ENCODE peak calls at places on chromosomes 5 and 9, in four cellular contexts. H is HCT116, G is HepG2, X is vagina. W is an unnamed sample.

GRCh38 chr5:135466178-135467050 is 14.3 kb upstream of the TIFAB start:
- DNase-seq in H (peak; percentile 36), G (peak; percentile 40), X (no peak), W (peak; percentile 80)

GRCh38 chr9:14205463-14205862 is 108.5 kb downstream of the NFIB start:
- DNase-seq in H (no peak), G (no peak), X (no peak), W (no peak)

GRCh38 chr9:131704195-131704983 is 35.5 kb downstream of the RAPGEF1 start:
- DNase-seq in H (no peak), X (no peak), G (no peak), W (no peak)

GRCh38 chr9:132032584-132032945 is 47.1 kb downstream of the MED27 start:
- DNase-seq in X (no peak), H (no peak), G (no peak), W (no peak)

GRCh38 chr5:57103317-57103907 is 70.4 kb upstream of the GPBP1 start:
- DNase-seq in H (no peak), X (no peak), G (peak; percentile 55), W (no peak)

GRCh38 chr5:141208478-141208877 is at the start of gene PCDHB12:
- DNase-seq in G (peak; percentile 12), H (no peak), X (no peak), W (no peak)

GRCh38 chr9:87586731-87587355 is 89.2 kb downstream of the DAPK1 start:
- DNase-seq in G (no peak), X (no peak), H (no peak), W (no peak)

GRCh38 chr5:156094001-156094400 is 233.0 kb upstream of the SGCD start:
- DNase-seq in H (no peak), G (no peak), X (no peak), W (no peak)

GRCh38 chr5:172274951-172275753 is 8.4 kb downstream of the UBTD2 start:
- DNase-seq in X (no peak), G (no peak), H (no peak), W (no peak)

GRCh38 chr5:94228791-94229190 is 389.6 kb downstream of the KIAA0825 start:
- DNase-seq in H (no peak), G (no peak), X (no peak), W (no peak)

GRCh38 chr5:76256116-76256889 is 146.8 kb upstream of the IQGAP2 start:
- DNase-seq in X (no peak), G (peak; percentile 63), H (peak; percentile 52), W (no peak)

GRCh38 chr9:121566401-121567141 is 66.9 kb upstream of the GGTA1 start:
- DNase-seq in X (no peak), H (no peak), G (no peak), W (no peak)
- TF ChIP-seq POLR2AphosphoS5 in X (peak; percentile 45), H (no peak), G (no peak), W (no peak)

DNA sequence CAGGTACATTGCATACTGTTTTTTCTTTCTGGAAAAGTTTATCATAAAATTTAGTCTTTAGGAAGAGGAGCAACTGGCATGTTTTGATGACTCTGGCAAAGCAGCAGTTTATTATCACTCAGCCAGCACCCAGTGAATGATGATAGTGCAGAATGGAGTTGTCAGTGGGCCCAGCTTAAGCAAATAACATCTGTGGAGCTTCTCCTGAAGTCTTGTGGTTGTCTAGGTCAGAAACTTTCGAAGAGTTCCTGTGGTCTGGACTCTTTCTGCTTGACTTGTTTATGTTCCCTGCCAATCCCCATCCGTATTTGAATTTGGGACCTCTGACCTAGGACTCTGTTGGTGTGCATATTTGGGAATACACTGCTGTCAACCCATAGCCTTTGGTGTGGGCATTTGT is 38.1 kb upstream of the C5orf47 start:
- DNase-seq in X (no peak), G (no peak), H (no peak), W (no peak)
- H3K4me1 ChIP-seq in X (peaks cover 5% of the 10 kb centered on the region), G (peaks cover 73% of the 10 kb centered on the region), H (no peaks in the 10 kb centered on the region), W (no peaks in the 10 kb centered on the region)

GRCh38 chr5:179610109-179610902 is 13.2 kb downstream of the HNRNPH1 start:
- DNase-seq in X (no peak), H (no peak), G (no peak), W (no peak)
- TF ChIP-seq POLR2AphosphoS5 in X (no peak), H (no peak), G (no peak), W (no peak)

GRCh38 chr5:132675936-132676689 is 2.3 kb downstream of the IL4 start:
- DNase-seq in H (no peak), G (no peak), X (no peak), W (no peak)

GRCh38 chr5:132677191-132677590 is 3.4 kb downstream of the IL4 start:
- DNase-seq in X (no peak), H (peak; percentile 79), G (peak; percentile 31), W (no peak)

GRCh38 chr5:132673939-132674630 is at the start of gene IL4:
- DNase-seq in G (no peak), X (no peak), H (no peak), W (no peak)

GRCh38 chr5:132677682-132678400 is 4.1 kb downstream of the IL4 start:
- DNase-seq in X (no peak), H (no peak), G (no peak), W (no peak)

DNA sequence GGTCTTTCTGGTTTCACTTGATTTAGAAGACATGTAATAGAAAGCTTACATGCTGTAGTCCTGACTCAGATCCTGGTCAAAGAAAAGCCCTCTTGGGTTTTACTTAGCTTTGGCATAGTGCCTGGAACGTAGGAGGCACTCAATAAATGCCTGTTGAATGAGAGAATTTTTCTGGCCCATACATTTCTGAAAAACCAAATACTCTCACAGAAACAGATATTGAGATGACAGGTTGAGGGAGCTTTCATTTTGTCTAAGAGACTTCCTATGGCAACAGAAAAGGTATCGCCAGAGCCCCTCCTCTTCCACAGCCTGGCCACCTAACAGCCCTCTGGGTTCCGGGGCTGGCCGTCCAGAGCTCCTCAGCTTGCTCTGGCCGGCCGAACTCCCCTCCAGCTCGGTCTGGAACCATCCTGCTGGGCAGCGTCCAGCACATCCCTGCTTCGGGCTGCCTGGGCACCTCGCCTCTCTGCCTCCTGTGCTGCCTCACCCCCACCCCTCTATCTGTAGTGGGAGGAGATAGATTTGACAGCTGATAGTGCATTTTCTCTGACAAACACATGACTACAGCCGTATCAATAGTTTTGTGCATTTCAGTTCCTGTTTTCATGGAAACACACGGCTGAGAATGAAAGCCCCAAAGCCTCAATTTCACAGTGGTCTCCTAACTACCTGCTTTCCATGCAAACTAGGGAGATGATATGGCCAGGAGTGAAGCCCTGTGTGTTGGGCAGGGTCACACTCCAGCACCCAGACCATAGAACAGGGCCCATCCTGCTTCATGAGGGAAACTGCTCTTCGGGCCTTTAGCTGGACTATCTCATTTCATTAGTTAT is 1.1 kb downstream of the IL4 start:
- DNase-seq in G (peak; percentile 24), X (no peak), H (peak; percentile 26), W (no peak)
- H3K4me1 ChIP-seq in G (peaks cover 27% of the 10 kb centered on the region), X (peaks cover 26% of the 10 kb centered on the region), H (peaks cover 24% of the 10 kb centered on the region), W (no peaks in the 10 kb centered on the region)

GRCh38 chr5:116553366-116553765 is 21.3 kb downstream of the SEMA6A start:
- DNase-seq in G (no peak), X (no peak), H (no peak), W (no peak)
- TF ChIP-seq POLR2AphosphoS5 in G (no peak), X (no peak), H (no peak), W (no peak)

GRCh38 chr9:105593145-105593544 is 35.2 kb downstream of the FKTN start:
- DNase-seq in X (no peak), H (no peak), G (no peak), W (no peak)
- H3K4me1 ChIP-seq in X (no peaks in the 10 kb centered on the region), H (no peaks in the 10 kb centered on the region), G (peaks cover 8% of the 10 kb centered on the region), W (no peaks in the 10 kb centered on the region)

GRCh38 chr9:130328349-130328801 is 62.8 kb downstream of the HMCN2 start:
- DNase-seq in H (no peak), G (no peak), X (no peak), W (peak; percentile 33)
- TF ChIP-seq POLR2AphosphoS5 in H (no peak), G (no peak), X (peak; percentile 69), W (peak; percentile 43)